ENCODE peak calls at places on chromosome 10, in four cellular contexts. C, B, K and L are unnamed samples.

GRCh38 chr10:60073781-60074656 is 167.7 kb upstream of the CCDC6 start:
- DNase-seq in C (no peak), B (no peak), K (peak), L (no peak)

GRCh38 chr10:62043493-62043938 is 142.0 kb downstream of the ARID5B start:
- DNase-seq in C (peak), B (no peak), K (no peak), L (no peak)

GRCh38 chr10:128534686-128535085 is 408.5 kb upstream of the MKI67 start:
- DNase-seq in C (no peak), B (no peak), K (no peak), L (no peak)

GRCh38 chr10:114179148-114179547 is at the start of gene TDRD1:
- DNase-seq in C (no peak), B (no peak), K (no peak), L (no peak)

GRCh38 chr10:72257051-72257892 is 16.5 kb upstream of the DDIT4 start:
- DNase-seq in C (no peak), B (no peak), K (peak), L (no peak)

GRCh38 chr10:6612371-6612770 is 32.3 kb upstream of the PRKCQ start:
- DNase-seq in C (no peak), B (no peak), K (no peak), L (no peak)

GRCh38 chr10:68981074-68981473 is 7.5 kb upstream of the KIFBP start:
- DNase-seq in C (no peak), B (no peak), K (no peak), L (no peak)

GRCh38 chr10:103660364-103661197 is 167.1 kb downstream of the NEURL1 start:
- DNase-seq in C (no peak), B (peak), K (peak), L (peak)

GRCh38 chr10:10609379-10609955 is 408.2 kb upstream of the CELF2 start:
- DNase-seq in C (no peak), B (no peak), K (no peak), L (no peak)

GRCh38 chr10:117547301-117548153 is 5.0 kb downstream of the EMX2 start:
- DNase-seq in C (no peak), B (no peak), K (no peak), L (no peak)

GRCh38 chr10:110395350-110396283 is 90.9 kb upstream of the SMNDC1 start:
- DNase-seq in C (peak), B (peak), K (peak), L (no peak)

GRCh38 chr10:73867126-73867807 is 7.1 kb downstream of the CAMK2G start:
- DNase-seq in C (no peak), B (no peak), K (no peak), L (no peak)

GRCh38 chr10:112241651-112242341 is 41.4 kb upstream of the TECTB start:
- DNase-seq in C (no peak), B (no peak), K (no peak), L (no peak)

GRCh38 chr10:20596911-20597310 is 300.2 kb downstream of the NEBL start:
- DNase-seq in C (no peak), B (no peak), K (no peak), L (no peak)

GRCh38 chr10:8037199-8037801 is 17.2 kb upstream of the GATA3 start:
- DNase-seq in C (no peak), B (no peak), K (peak), L (no peak)

GRCh38 chr10:22389856-22390589 is 44.7 kb downstream of the SPAG6 start:
- DNase-seq in C (no peak), B (no peak), K (no peak), L (no peak)

GRCh38 chr10:86733260-86733671 is 23.2 kb upstream of the BMPR1A start:
- DNase-seq in C (no peak), B (no peak), K (no peak), L (no peak)

GRCh38 chr10:794382-794956 is 105.0 kb upstream of the DIP2C start:
- DNase-seq in C (no peak), B (no peak), K (no peak), L (no peak)

GRCh38 chr10:32244421-32245207 is 102.3 kb downstream of the EPC1 start:
- DNase-seq in C (no peak), B (no peak), K (peak), L (no peak)

GRCh38 chr10:35643976-35644799 is 2.1 kb upstream of the FZD8 start:
- DNase-seq in C (no peak), B (no peak), K (no peak), L (no peak)

GRCh38 chr10:120984221-120984620 is 133.1 kb downstream of the WDR11 start:
- DNase-seq in C (no peak), B (no peak), K (no peak), L (no peak)

GRCh38 chr10:26550774-26551526 is 112.8 kb downstream of the APBB1IP start:
- DNase-seq in C (no peak), B (no peak), K (no peak), L (peak)

GRCh38 chr10:83680470-83680891 is 458.8 kb upstream of the GHITM start:
- DNase-seq in C (no peak), B (no peak), K (peak), L (no peak)

GRCh38 chr10:132866601-132867381 is 75.6 kb downstream of the CFAP46 start:
- DNase-seq in C (no peak), B (peak), K (no peak), L (no peak)

GRCh38 chr10:116774728-116775151 is 32.4 kb upstream of the HSPA12A start:
- DNase-seq in C (no peak), B (no peak), K (no peak), L (no peak)

GRCh38 chr10:50605280-50606270 is 18.2 kb downstream of the SGMS1 start:
- DNase-seq in C (peak), B (peak), K (peak), L (no peak)

GRCh38 chr10:13831711-13832110 is 244.9 kb downstream of the PRPF18 start:
- DNase-seq in C (no peak), B (no peak), K (peak), L (no peak)

GRCh38 chr10:16843252-16843870 is 26.1 kb upstream of the RSU1 start:
- DNase-seq in C (no peak), B (no peak), K (peak), L (peak)